ENCODE peak calls at places on chromosomes 16 and 17, in eight cellular contexts. O is GM04503, I is omental fat pad, R is esophagus squamous epithelium, E is astrocyte of the hippocampus, M is A549, N is fibroblast of lung, D is cardiac muscle cell. T is an unnamed sample.

GRCh38 chr17:18960803-18961511 is 9.0 kb downstream of the SLC5A10 start:
- DNase-seq in O (no peak), I (peak; percentile 85), R (no peak), E (peak; percentile 85), M (peak; percentile 77), N (peak; percentile 32), D (peak; percentile 88), T (peak; percentile 9)

GRCh38 chr16:20638711-20639335 is 58.7 kb downstream of the ACSM1 start:
- DNase-seq in O (no peak), I (no peak), R (no peak), E (no peak), M (no peak), N (no peak), D (peak; percentile 3), T (no peak)

GRCh38 chr17:39094607-39095308 is 56.7 kb downstream of the PLXDC1 start:
- DNase-seq in O (no peak), I (no peak), R (no peak), E (no peak), M (no peak), N (peak; percentile 23), D (no peak), T (no peak)

GRCh38 chr17:47882247-47882646 is 13.8 kb upstream of the SP2 start:
- DNase-seq in O (peak; percentile 65), I (no peak), R (no peak), E (peak; percentile 21), M (no peak), N (no peak), D (no peak), T (no peak)

GRCh38 chr16:67226295-67226803 is 581 bp upstream of the TMEM208 start:
- DNase-seq in O (no peak), I (no peak), R (no peak), E (no peak), M (no peak), N (no peak), D (no peak), T (no peak)

GRCh38 chr17:55926276-55926995 is 175.6 kb downstream of the PCTP start:
- DNase-seq in O (no peak), I (no peak), R (no peak), E (no peak), M (no peak), N (no peak), D (no peak), T (no peak)

GRCh38 chr17:75784473-75785015 is at the start of gene UNK:
- DNase-seq in O (peak; percentile 94), I (peak; percentile 87), R (peak; percentile 90), E (peak; percentile 99), M (peak; percentile 100), N (peak; percentile 99), D (peak; percentile 98), T (peak; percentile 88)

GRCh38 chr17:28973414-28973813 is 22.1 kb upstream of the PHF12 start:
- DNase-seq in O (no peak), I (no peak), R (no peak), E (peak; percentile 96), M (no peak), N (peak; percentile 79), D (peak; percentile 95), T (no peak)

GRCh38 chr16:19410435-19411153 is 7.1 kb upstream of the TMC5 start:
- DNase-seq in O (no peak), I (no peak), R (no peak), E (peak; percentile 58), M (peak; percentile 70), N (no peak), D (peak; percentile 64), T (no peak)

GRCh38 chr17:75459590-75460267 is 3.3 kb downstream of the TMEM94 start:
- DNase-seq in O (no peak), I (no peak), R (no peak), E (peak; percentile 70), M (no peak), N (no peak), D (no peak), T (no peak)

GRCh38 chr17:30323262-30323894 is 10.5 kb downstream of the TMIGD1 start:
- DNase-seq in O (no peak), I (no peak), R (no peak), E (peak; percentile 63), M (no peak), N (no peak), D (no peak), T (peak; percentile 18)

GRCh38 chr17:57624390-57624789 is 120.7 kb downstream of the CCDC182 start:
- DNase-seq in O (no peak), I (no peak), R (no peak), E (no peak), M (no peak), N (no peak), D (no peak), T (no peak)

GRCh38 chr16:81697321-81697885 is 81.7 kb upstream of the PLCG2 start:
- DNase-seq in O (no peak), I (no peak), R (no peak), E (peak; percentile 61), M (peak; percentile 76), N (peak; percentile 54), D (peak; percentile 65), T (no peak)

GRCh38 chr16:80557037-80557436 is 16.2 kb downstream of the DYNLRB2 start:
- DNase-seq in O (no peak), I (no peak), R (no peak), E (no peak), M (no peak), N (no peak), D (no peak), T (no peak)

GRCh38 chr16:66942981-66943380 is 7.7 kb downstream of the CES2 start:
- DNase-seq in O (no peak), I (no peak), R (no peak), E (no peak), M (no peak), N (no peak), D (no peak), T (no peak)

GRCh38 chr16:14957576-14958322 is 17.1 kb upstream of the PDXDC1 start:
- DNase-seq in O (no peak), I (no peak), R (no peak), E (no peak), M (no peak), N (no peak), D (no peak), T (no peak)

GRCh38 chr17:65902831-65903549 is 288.9 kb downstream of the CEP112 start:
- DNase-seq in O (no peak), I (no peak), R (no peak), E (no peak), M (no peak), N (peak; percentile 13), D (no peak), T (no peak)

GRCh38 chr17:78414178-78415162 is 36.0 kb downstream of the PGS1 start:
- DNase-seq in O (no peak), I (no peak), R (no peak), E (no peak), M (no peak), N (no peak), D (no peak), T (no peak)

GRCh38 chr16:50476486-50477260 is 71.5 kb upstream of the NKD1 start:
- DNase-seq in O (no peak), I (no peak), R (no peak), E (no peak), M (no peak), N (no peak), D (no peak), T (no peak)

GRCh38 chr17:18028114-18028513 is 10.9 kb downstream of the ATPAF2 start:
- DNase-seq in O (no peak), I (no peak), R (no peak), E (no peak), M (no peak), N (no peak), D (peak; percentile 88), T (no peak)

GRCh38 chr16:3087243-3087791 is 11.8 kb downstream of the ZSCAN10 start:
- DNase-seq in O (no peak), I (no peak), R (no peak), E (no peak), M (peak; percentile 26), N (no peak), D (peak; percentile 24), T (no peak)

GRCh38 chr16:55534773-55535172 is 25.9 kb downstream of the LPCAT2 start:
- DNase-seq in O (no peak), I (no peak), R (no peak), E (no peak), M (no peak), N (no peak), D (no peak), T (no peak)

GRCh38 chr17:48915459-48916282 is 7.5 kb downstream of the UBE2Z start:
- DNase-seq in O (peak; percentile 73), I (no peak), R (no peak), E (peak; percentile 90), M (peak; percentile 70), N (peak; percentile 84), D (no peak), T (no peak)

GRCh38 chr16:66478733-66479511 is 51.8 kb downstream of the BEAN1 start:
- DNase-seq in O (no peak), I (peak; percentile 69), R (no peak), E (peak; percentile 68), M (peak; percentile 81), N (peak; percentile 39), D (peak; percentile 51), T (no peak)

GRCh38 chr16:54488729-54489128 is 202.1 kb upstream of the IRX3 start:
- DNase-seq in O (no peak), I (no peak), R (no peak), E (no peak), M (no peak), N (no peak), D (no peak), T (no peak)

GRCh38 chr17:41322264-41322902 is 6.9 kb upstream of the KRTAP17-1 start:
- DNase-seq in O (peak; percentile 18), I (no peak), R (no peak), E (peak; percentile 72), M (peak; percentile 68), N (peak; percentile 62), D (peak; percentile 42), T (no peak)

GRCh38 chr16:19356024-19356952 is 61.4 kb upstream of the TMC5 start:
- DNase-seq in O (no peak), I (no peak), R (no peak), E (no peak), M (no peak), N (no peak), D (no peak), T (no peak)

GRCh38 chr17:80822021-80822699 is 169.5 kb upstream of the CHMP6 start:
- DNase-seq in O (no peak), I (no peak), R (no peak), E (no peak), M (no peak), N (no peak), D (no peak), T (no peak)

GRCh38 chr17:45221997-45222272 is 250 bp downstream of the FMNL1 start:
- DNase-seq in O (no peak), I (no peak), R (no peak), E (no peak), M (no peak), N (no peak), D (no peak), T (no peak)

GRCh38 chr17:64658931-64659330 is 3.2 kb downstream of the SMURF2 start:
- DNase-seq in O (no peak), I (no peak), R (no peak), E (peak; percentile 68), M (peak; percentile 39), N (peak; percentile 96), D (no peak), T (no peak)

GRCh38 chr17:72152392-72152727 is 31.5 kb downstream of the SOX9 start:
- DNase-seq in O (no peak), I (no peak), R (no peak), E (peak; percentile 65), M (no peak), N (peak; percentile 56), D (no peak), T (no peak)

GRCh38 chr17:46842835-46843234 is 8.5 kb upstream of the WNT9B start:
- DNase-seq in O (no peak), I (no peak), R (no peak), E (no peak), M (peak; percentile 49), N (no peak), D (no peak), T (no peak)

GRCh38 chr16:3884398-3884797 is 3.9 kb upstream of the CREBBP start:
- DNase-seq in O (no peak), I (no peak), R (no peak), E (no peak), M (no peak), N (no peak), D (no peak), T (no peak)

GRCh38 chr17:48543854-48544355 is 1.0 kb downstream of the HOXB2 start:
- DNase-seq in O (no peak), I (no peak), R (no peak), E (no peak), M (no peak), N (no peak), D (no peak), T (no peak)